ENCODE peak calls at places on chromosomes 3 and 15, in eight cellular contexts. L, Q, R, A, J, D, B and Y are unnamed samples. For H3K9me3, the result is how much of the 10 kb centered on the place peaks cover.

GRCh38 chr3:32934150-32934742 is 17.2 kb upstream of the CCR4 start:
- DNase-seq in L (peak), Q (no peak), R (no peak), A (no peak), J (no peak), D (peak), B (no peak), Y (peak)

GRCh38 chr3:12963869-12964712 is 109.1 kb downstream of the IQSEC1 start:
- DNase-seq in L (no peak), Q (no peak), R (no peak), A (no peak), J (no peak), D (peak), B (no peak), Y (no peak)

GRCh38 chr15:40582726-40583246 is 11.3 kb upstream of the KNL1 start:
- DNase-seq in L (peak), Q (no peak), R (no peak), A (no peak), J (no peak), D (peak), B (peak), Y (peak)

GRCh38 chr3:178439504-178439903 is 96.7 kb upstream of the KCNMB2 start:
- DNase-seq in L (peak), Q (no peak), R (no peak), A (no peak), J (no peak), D (peak), B (peak), Y (no peak)

GRCh38 chr15:52012210-52012609 is 6.8 kb upstream of the MAPK6 start:
- DNase-seq in L (no peak), Q (no peak), R (no peak), A (no peak), J (no peak), D (no peak), B (no peak), Y (no peak)

GRCh38 chr3:124887177-124887995 is at the start of gene ITGB5:
- DNase-seq in L (peak), Q (no peak), R (peak), A (peak), J (peak), D (peak), B (peak), Y (peak)

GRCh38 chr3:116161570-116162290 is 283.6 kb downstream of the LSAMP start:
- DNase-seq in L (no peak), Q (no peak), R (no peak), A (no peak), J (no peak), D (no peak), B (no peak), Y (no peak)

GRCh38 chr3:141431411-141432378 is 55.1 kb upstream of the RASA2 start:
- DNase-seq in L (no peak), Q (no peak), R (no peak), A (peak), J (peak), D (no peak), B (no peak), Y (no peak)

GRCh38 chr3:12752803-12753202 is 6.3 kb downstream of the TMEM40 start:
- DNase-seq in L (peak), Q (no peak), R (peak), A (no peak), J (no peak), D (no peak), B (no peak), Y (no peak)

GRCh38 chr3:186165331-186165730 is 56.4 kb upstream of the ETV5 start:
- DNase-seq in L (no peak), Q (no peak), R (no peak), A (no peak), J (no peak), D (no peak), B (no peak), Y (no peak)

DNA sequence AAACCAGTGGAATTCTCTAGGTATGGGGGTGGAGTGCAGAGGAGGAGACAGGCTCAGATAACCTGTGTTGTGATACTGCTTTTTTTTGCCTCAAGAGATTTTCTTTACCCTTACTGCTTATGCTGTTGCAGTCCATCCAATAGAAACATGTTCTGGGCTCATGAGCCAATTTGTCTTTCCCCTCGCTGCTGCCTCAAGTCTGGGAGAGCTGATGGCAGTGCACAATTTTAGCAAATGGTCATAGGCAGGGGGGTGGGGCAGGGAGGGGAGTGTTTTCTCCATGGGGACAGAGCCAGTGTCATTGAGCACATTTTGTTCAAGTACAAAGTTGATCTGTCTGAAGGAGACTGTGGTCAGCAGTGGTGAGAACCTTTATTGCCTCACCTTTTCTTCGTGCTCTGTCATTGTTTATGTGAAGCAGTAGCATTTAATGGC is 134.9 kb downstream of the MBNL1 start:
- DNase-seq in L (no peak), Q (no peak), R (peak), A (peak), J (no peak), D (peak), B (no peak), Y (peak)
- H3K9me3 ChIP-seq in L (under half), Q (under half), R (under half), A (under half), J (under half), D (under half), B (under half), Y (under half)

GRCh38 chr15:25094066-25094465 is 139.3 kb downstream of the SNRPN start:
- DNase-seq in L (no peak), Q (no peak), R (no peak), A (no peak), J (no peak), D (no peak), B (no peak), Y (no peak)
- H3K9me3 ChIP-seq in L (under half), Q (under half), R (under half), A (half or more), J (under half), D (under half), B (under half), Y (under half)

DNA sequence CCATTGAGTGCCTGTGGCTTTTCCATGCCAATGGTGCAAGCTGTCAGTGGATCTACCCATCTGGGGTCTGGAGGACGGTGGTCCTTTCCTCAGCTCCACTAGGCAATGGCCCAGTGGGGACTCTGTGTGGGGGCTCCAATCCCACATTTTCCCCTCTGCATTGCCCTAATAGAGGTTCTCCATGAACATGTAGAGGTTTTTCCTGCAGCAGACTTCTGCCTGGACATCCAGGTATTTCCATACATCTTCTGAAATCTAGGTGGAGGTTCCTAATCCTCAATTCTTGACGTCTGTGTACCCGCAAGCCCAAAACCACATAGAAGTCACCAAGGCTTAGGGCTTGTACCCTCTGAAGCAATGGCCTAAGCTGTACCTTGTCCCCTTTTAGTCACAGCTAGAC is 703.1 kb downstream of the MCTP2 start:
- DNase-seq in L (no peak), Q (no peak), R (no peak), A (no peak), J (no peak), D (no peak), B (no peak), Y (no peak)
- H3K9me3 ChIP-seq in L (under half), Q (under half), R (under half), A (under half), J (under half), D (under half), B (under half), Y (under half)

GRCh38 chr3:435969-436492 is 239.5 kb downstream of the CHL1 start:
- DNase-seq in L (peak), Q (no peak), R (no peak), A (no peak), J (no peak), D (no peak), B (no peak), Y (no peak)

GRCh38 chr3:430186-430585 is 233.6 kb downstream of the CHL1 start:
- DNase-seq in L (peak), Q (no peak), R (no peak), A (no peak), J (no peak), D (no peak), B (no peak), Y (no peak)

GRCh38 chr3:440826-441225 is 244.3 kb downstream of the CHL1 start:
- DNase-seq in L (no peak), Q (no peak), R (no peak), A (no peak), J (no peak), D (no peak), B (no peak), Y (no peak)

DNA sequence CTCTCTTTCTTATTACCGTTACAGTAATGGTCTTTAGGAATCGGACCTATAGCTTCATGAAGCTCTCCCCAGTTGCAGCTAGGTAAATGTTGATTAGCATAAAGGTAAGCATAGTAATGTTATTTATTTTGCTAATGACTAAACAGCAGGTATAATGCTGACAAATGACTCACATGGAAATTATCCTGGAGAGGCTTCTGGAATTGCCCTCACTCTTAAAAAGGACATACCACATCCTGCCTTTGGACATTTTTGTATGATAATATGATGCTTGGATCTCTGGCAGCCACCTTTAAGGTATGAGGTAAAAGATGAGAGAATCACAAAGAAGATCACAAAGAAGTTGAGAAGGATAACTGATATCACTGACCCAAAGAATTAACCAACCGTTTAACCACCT is 238.6 kb downstream of the CHL1 start:
- DNase-seq in L (peak), Q (no peak), R (no peak), A (no peak), J (no peak), D (no peak), B (no peak), Y (no peak)
- H3K9me3 ChIP-seq in L (under half), Q (under half), R (under half), A (under half), J (under half), D (under half), B (under half), Y (under half)